ENCODE peak calls at places on chromosomes 1 and 21, in nine cellular contexts. W is right atrium auricular region; Y is stomach; D is lower lobe of right lung; H is AG10803; K is colonic mucosa; V is cardiac fibroblast; A is Peyer's patch; P is CD8-positive, alpha-beta T cell. L is an unnamed sample.

GRCh38 chr1:221150996-221151395 is 271.8 kb downstream of the HLX start:
- DNase-seq in D (no peak), V (no peak), Y (no peak), W (no peak), K (no peak), P (no peak), A (no peak), H (no peak), L (no peak)

GRCh38 chr1:111535256-111536191 is 32.1 kb upstream of the ADORA3 start:
- DNase-seq in Y (no peak), W (no peak), D (no peak), P (no peak), A (no peak), K (no peak), V (peak; percentile 12), H (no peak), L (no peak)

GRCh38 chr1:39098569-39099250 is 72.6 kb downstream of the NDUFS5 start:
- DNase-seq in V (peak; percentile 95), A (peak; percentile 52), Y (peak; percentile 64), D (no peak), K (peak; percentile 61), H (peak; percentile 93), W (peak; percentile 76), P (peak; percentile 54), L (peak; percentile 85)

GRCh38 chr21:40852563-40852962 is 5.6 kb upstream of the DSCAM start:
- DNase-seq in P (no peak), K (no peak), H (no peak), Y (no peak), W (no peak), V (no peak), D (no peak), A (no peak), L (no peak)

GRCh38 chr1:157542676-157543075 is 9.6 kb downstream of the FCRL5 start:
- DNase-seq in A (no peak), K (no peak), V (no peak), Y (no peak), W (no peak), P (no peak), H (no peak), D (peak; percentile 47), L (no peak)

GRCh38 chr1:181714428-181714827 is 231.1 kb downstream of the CACNA1E start:
- DNase-seq in D (no peak), Y (no peak), P (no peak), K (no peak), H (no peak), A (no peak), V (no peak), W (no peak), L (peak; percentile 23)

GRCh38 chr1:11648732-11649158 is 5.5 kb downstream of the FBXO2 start:
- DNase-seq in P (peak; percentile 29), A (no peak), H (no peak), W (no peak), K (peak; percentile 54), Y (peak; percentile 58), V (no peak), D (peak; percentile 66), L (peak; percentile 58)

GRCh38 chr1:25774921-25775774 is 24.8 kb upstream of the SELENON start:
- DNase-seq in Y (no peak), D (no peak), H (no peak), P (peak; percentile 85), K (no peak), A (no peak), V (no peak), W (no peak), L (no peak)

GRCh38 chr1:11397151-11397902 is 81.6 kb upstream of the DISP3 start:
- DNase-seq in P (no peak), K (no peak), V (no peak), W (no peak), A (no peak), D (no peak), Y (no peak), H (no peak), L (no peak)

GRCh38 chr21:45324430-45325205 is 36.9 kb upstream of the POFUT2 start:
- DNase-seq in K (no peak), H (no peak), V (no peak), D (peak; percentile 36), P (no peak), A (peak; percentile 47), W (no peak), Y (no peak), L (no peak)

GRCh38 chr1:211928993-211929637 is 98.6 kb upstream of the LPGAT1 start:
- DNase-seq in Y (peak; percentile 51), K (peak; percentile 84), W (no peak), D (no peak), H (peak; percentile 29), A (peak; percentile 63), P (no peak), V (peak; percentile 59), L (peak; percentile 76)

GRCh38 chr1:205319081-205320018 is 2.2 kb downstream of the NUAK2 start:
- DNase-seq in D (peak; percentile 86), K (peak; percentile 88), V (peak; percentile 94), A (peak; percentile 82), P (peak; percentile 38), Y (peak; percentile 94), W (peak; percentile 74), H (peak; percentile 67), L (peak; percentile 86)

GRCh38 chr1:29642519-29642918 is 406.2 kb downstream of the PTPRU start:
- DNase-seq in A (no peak), W (no peak), Y (no peak), D (no peak), H (no peak), V (no peak), K (no peak), P (no peak), L (no peak)

GRCh38 chr1:21909787-21910503 is 27.2 kb downstream of the HSPG2 start:
- DNase-seq in A (no peak), P (no peak), H (peak; percentile 77), Y (no peak), W (peak; percentile 89), D (no peak), K (no peak), V (peak; percentile 85), L (peak; percentile 27)

GRCh38 chr1:46039571-46040052 is 92.8 kb downstream of the PIK3R3 start:
- DNase-seq in H (peak; percentile 67), K (peak; percentile 40), A (no peak), Y (no peak), P (no peak), W (no peak), V (peak; percentile 66), D (no peak), L (peak; percentile 21)

GRCh38 chr1:117607471-117607870 is 1.6 kb downstream of the TENT5C start:
- DNase-seq in D (no peak), P (peak; percentile 54), Y (peak; percentile 75), A (no peak), H (no peak), K (peak; percentile 74), W (no peak), V (peak; percentile 5), L (peak; percentile 13)

GRCh38 chr1:203122159-203122558 is 5.4 kb upstream of the ADORA1 start:
- DNase-seq in V (no peak), D (no peak), Y (no peak), K (no peak), P (no peak), H (no peak), A (no peak), W (peak; percentile 7), L (no peak)

DNA sequence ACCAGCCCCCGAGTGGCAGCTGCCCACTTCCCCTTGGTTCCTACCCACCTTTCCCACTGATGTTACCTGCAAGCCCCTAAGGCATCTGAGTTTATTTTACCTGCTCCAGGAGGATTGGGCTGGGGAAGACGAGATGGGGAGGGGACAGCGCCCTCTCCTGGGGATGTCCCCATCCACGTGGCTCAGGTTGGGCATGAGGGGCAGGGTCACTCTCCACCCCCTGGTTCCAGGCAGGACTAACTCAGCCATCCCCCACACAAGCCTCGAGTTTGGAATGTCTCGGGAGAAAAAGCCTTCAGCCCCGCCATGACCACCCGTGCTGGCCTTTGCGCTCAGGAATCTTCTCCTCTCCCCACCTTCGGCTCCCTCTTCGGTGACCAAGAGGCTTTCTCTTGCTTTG is 90.0 kb downstream of the ARHGEF10L start:
- DNase-seq in K (no peak), D (no peak), Y (no peak), V (no peak), W (no peak), A (no peak), P (no peak), H (no peak), L (no peak)
- TF ChIP-seq CTCF in K (no peak), D (peak; percentile 20), Y (no peak), V (no peak), W (peak; percentile 46), A (peak; percentile 7), P (no peak), H (peak; percentile 9), L (peak; percentile 16)

DNA sequence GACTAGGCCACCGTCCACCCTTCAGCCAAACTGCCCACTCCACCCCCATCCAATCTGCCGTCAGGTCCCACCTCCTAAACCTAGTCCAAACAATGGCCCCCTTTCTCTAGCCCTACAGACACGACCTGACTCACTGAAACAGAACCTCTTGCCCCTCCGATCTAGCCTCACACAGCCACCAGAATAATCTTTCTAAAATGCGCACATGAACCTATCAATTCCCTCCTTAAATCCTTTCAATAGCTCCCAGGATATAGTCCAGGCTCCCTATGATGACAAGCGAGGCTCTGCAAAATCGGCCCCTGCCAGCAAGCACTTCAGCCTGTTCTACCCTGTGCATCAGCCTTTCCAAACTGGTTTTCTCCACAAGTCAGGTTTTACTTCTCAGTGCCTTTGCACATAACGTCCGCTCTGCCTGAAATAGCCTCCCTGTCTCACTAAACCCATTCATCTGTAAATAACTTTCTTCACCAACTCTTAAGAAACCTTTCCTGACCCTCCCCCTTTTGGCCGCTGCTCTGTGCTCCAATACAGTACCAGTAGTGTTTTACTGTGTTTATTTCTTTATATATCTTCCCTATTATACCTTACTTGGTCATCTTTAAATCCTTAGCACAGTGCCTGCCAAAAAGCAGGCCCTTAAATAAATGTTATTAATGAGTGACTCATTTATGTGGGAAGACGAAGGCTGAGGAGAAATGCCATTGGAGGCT is 9.0 kb upstream of the CDC20 start:
- DNase-seq in V (peak; percentile 26), P (no peak), D (no peak), K (no peak), Y (no peak), A (no peak), W (no peak), H (no peak), L (peak; percentile 47)
- H3K4me3 ChIP-seq in V (peak overlapping the region; percentile 47), P (no peak overlapping the region), D (peak overlapping the region; percentile 62), K (peak overlapping the region; percentile 43), Y (peak overlapping the region; percentile 55), A (peak overlapping the region; percentile 42), W (peak overlapping the region; percentile 41), H (peak overlapping the region; percentile 60), L (peak overlapping the region; percentile 54)

GRCh38 chr1:59452559-59452958 is 155.7 kb downstream of the FGGY start:
- DNase-seq in A (no peak), W (no peak), K (no peak), P (no peak), D (peak; percentile 71), V (no peak), Y (no peak), H (no peak), L (no peak)
- TF ChIP-seq CTCF in A (no peak), W (no peak), K (no peak), P (no peak), D (no peak), V (no peak), Y (no peak), H (no peak), L (no peak)

DNA sequence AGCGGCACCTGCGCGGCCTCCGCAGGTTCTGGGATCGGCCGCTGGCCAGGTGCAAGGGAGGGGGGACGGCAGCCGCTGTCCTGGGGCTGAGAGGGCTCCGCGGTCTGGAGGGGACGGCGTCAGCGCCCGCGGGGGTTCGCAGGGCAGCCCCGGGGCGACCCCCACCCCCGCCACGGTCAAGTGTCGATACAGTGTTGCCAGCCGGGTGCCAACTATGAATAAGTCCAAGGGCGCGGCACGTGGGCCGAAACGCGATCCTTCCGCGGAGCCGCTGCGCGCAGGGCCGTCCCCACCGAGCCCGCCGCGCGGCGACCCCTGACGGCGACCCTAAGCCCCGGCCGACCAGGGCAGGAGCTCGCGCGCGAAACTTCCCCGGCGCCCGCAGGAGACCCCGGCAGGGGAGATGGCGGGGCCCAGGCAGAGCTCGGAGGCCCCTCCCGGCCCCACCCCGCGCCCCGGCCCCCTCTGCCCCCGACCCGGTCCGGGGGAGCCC is 664 bp upstream of the AGPAT3 start:
- DNase-seq in W (no peak), H (peak; percentile 45), P (no peak), Y (peak; percentile 79), D (peak; percentile 79), V (peak; percentile 31), K (peak; percentile 71), A (peak; percentile 84), L (peak; percentile 56)
- H3K4me3 ChIP-seq in W (peak overlapping the region; percentile 75), H (peak overlapping the region; percentile 54), P (peak overlapping the region; percentile 46), Y (peak overlapping the region; percentile 86), D (peak overlapping the region; percentile 74), V (peak overlapping the region; percentile 31), K (peak overlapping the region; percentile 72), A (peak overlapping the region; percentile 89), L (peak overlapping the region; percentile 43)

L was measured in epithelial cell of esophagus.